ENCODE peak calls at places on chromosomes 4 and X, in ten cellular contexts. H is colonic mucosa; X is brain microvascular endothelial cell; Q is CD8-positive, alpha-beta T cell; L is GM23338; U is gastrocnemius medialis; G is cardiac muscle cell; I is IMR-90; E is ovary; N is lower lobe of right lung. K is an unnamed sample.

GRCh38 chr4:109298279-109299010 is 4.0 kb downstream of the COL25A1 start:
- DNase-seq in H (no peak), X (peak), Q (no peak), L (peak), U (no peak), G (peak), I (no peak), E (no peak), N (no peak), K (no peak)

GRCh38 chr4:48968814-48969213 is 17.3 kb upstream of the CWH43 start:
- DNase-seq in H (no peak), X (peak), Q (no peak), L (no peak), U (no peak), G (peak), I (peak), E (no peak), N (no peak), K (no peak)

GRCh38 chr4:98745372-98745771 is 87.0 kb upstream of the TSPAN5 start:
- DNase-seq in H (peak), X (peak), Q (no peak), L (peak), U (no peak), G (peak), I (peak), E (no peak), N (no peak), K (peak)

GRCh38 chr4:106019771-106020170 is 124.5 kb downstream of the NPNT start:
- DNase-seq in H (no peak), X (no peak), Q (no peak), L (no peak), U (no peak), G (peak), I (peak), E (no peak), N (no peak), K (no peak)

GRCh38 chr4:129358571-129358970 is 262.6 kb downstream of the C4orf33 start:
- DNase-seq in H (no peak), X (peak), Q (no peak), L (no peak), U (no peak), G (peak), I (peak), E (no peak), N (no peak), K (no peak)

GRCh38 chrX:73647632-73648322 is 84.8 kb downstream of the CHIC1 start:
- DNase-seq in H (no peak), X (no peak), Q (no peak), L (no peak), U (no peak), G (no peak), I (no peak), E (no peak), N (no peak), K (no peak)

GRCh38 chr4:2354127-2354526 is 64.3 kb downstream of the ZFYVE28 start:
- DNase-seq in H (no peak), X (no peak), Q (peak), L (peak), U (no peak), G (peak), I (no peak), E (no peak), N (peak), K (peak)

GRCh38 chr4:158161561-158162354 is 11.1 kb downstream of the GASK1B start:
- DNase-seq in H (no peak), X (peak), Q (no peak), L (no peak), U (peak), G (peak), I (peak), E (no peak), N (no peak), K (no peak)

GRCh38 chr4:2296621-2297601 is 35.0 kb upstream of the MXD4 start:
- DNase-seq in H (no peak), X (no peak), Q (peak), L (no peak), U (no peak), G (no peak), I (no peak), E (peak), N (no peak), K (peak)

GRCh38 chr4:26238782-26239647 is 81.8 kb upstream of the RBPJ start:
- DNase-seq in H (peak), X (peak), Q (no peak), L (peak), U (no peak), G (peak), I (peak), E (no peak), N (no peak), K (no peak)

GRCh38 chr4:102823897-102824296 is 3.5 kb downstream of the UBE2D3 start:
- DNase-seq in H (no peak), X (no peak), Q (no peak), L (no peak), U (no peak), G (no peak), I (peak), E (no peak), N (no peak), K (no peak)

GRCh38 chr4:57182132-57182874 is 72.1 kb upstream of the IGFBP7 start:
- DNase-seq in H (no peak), X (no peak), Q (no peak), L (no peak), U (peak), G (no peak), I (no peak), E (no peak), N (no peak), K (no peak)

GRCh38 chr4:140372607-140373327 is 679 bp upstream of the SCOC start:
- DNase-seq in H (no peak), X (peak), Q (peak), L (peak), U (no peak), G (peak), I (peak), E (no peak), N (no peak), K (peak)

GRCh38 chr4:65670331-65671031 is at the start of gene EPHA5:
- DNase-seq in H (peak), X (peak), Q (no peak), L (peak), U (no peak), G (peak), I (peak), E (peak), N (peak), K (no peak)

GRCh38 chrX:22396408-22396807 is 123.7 kb downstream of the CBLL2 start:
- DNase-seq in H (no peak), X (no peak), Q (no peak), L (no peak), U (no peak), G (no peak), I (peak), E (no peak), N (no peak), K (no peak)

GRCh38 chr4:39932776-39933402 is 44.8 kb downstream of the PDS5A start:
- DNase-seq in H (no peak), X (no peak), Q (no peak), L (no peak), U (no peak), G (no peak), I (no peak), E (no peak), N (no peak), K (no peak)

GRCh38 chrX:23524467-23524866 is 142.8 kb upstream of the PRDX4 start:
- DNase-seq in H (no peak), X (no peak), Q (no peak), L (no peak), U (no peak), G (no peak), I (no peak), E (no peak), N (no peak), K (no peak)

GRCh38 chr4:162408309-162408708 is 244.5 kb upstream of the FSTL5 start:
- DNase-seq in H (peak), X (no peak), Q (no peak), L (no peak), U (no peak), G (no peak), I (no peak), E (no peak), N (no peak), K (peak)

GRCh38 chr4:37742149-37742548 is 56.0 kb upstream of the RELL1 start:
- DNase-seq in H (no peak), X (no peak), Q (no peak), L (no peak), U (no peak), G (no peak), I (no peak), E (no peak), N (no peak), K (no peak)

GRCh38 chr4:636628-636950 is 11.2 kb downstream of the PDE6B start:
- DNase-seq in H (no peak), X (no peak), Q (no peak), L (no peak), U (peak), G (no peak), I (no peak), E (no peak), N (peak), K (no peak)

GRCh38 chr4:110172972-110173371 is 25.4 kb downstream of the ELOVL6 start:
- DNase-seq in H (peak), X (no peak), Q (no peak), L (no peak), U (no peak), G (no peak), I (no peak), E (no peak), N (no peak), K (no peak)

GRCh38 chrX:134999469-134999868 is 8.7 kb downstream of the SMIM10 start:
- DNase-seq in H (no peak), X (no peak), Q (no peak), L (peak), U (no peak), G (peak), I (peak), E (no peak), N (no peak), K (no peak)

GRCh38 chr4:26204911-26205368 is 115.9 kb upstream of the RBPJ start:
- DNase-seq in H (no peak), X (no peak), Q (no peak), L (peak), U (peak), G (no peak), I (no peak), E (peak), N (no peak), K (no peak)

GRCh38 chr4:74156521-74156920 is 1.4 kb upstream of the MTHFD2L start:
- DNase-seq in H (no peak), X (no peak), Q (no peak), L (no peak), U (no peak), G (peak), I (no peak), E (no peak), N (no peak), K (no peak)

GRCh38 chrX:153533041-153533565 is 15.7 kb downstream of the ATP2B3 start:
- DNase-seq in H (no peak), X (no peak), Q (no peak), L (no peak), U (no peak), G (no peak), I (no peak), E (no peak), N (no peak), K (no peak)

GRCh38 chr4:108885211-108885610 is 122.4 kb upstream of the ETNPPL start:
- DNase-seq in H (no peak), X (peak), Q (no peak), L (no peak), U (no peak), G (peak), I (peak), E (no peak), N (no peak), K (no peak)

GRCh38 chr4:81684357-81684756 is 212.7 kb upstream of the RASGEF1B start:
- DNase-seq in H (no peak), X (no peak), Q (no peak), L (no peak), U (no peak), G (no peak), I (no peak), E (no peak), N (no peak), K (no peak)

GRCh38 chr4:143099693-143100092 is 85.0 kb upstream of the USP38 start:
- DNase-seq in H (no peak), X (no peak), Q (no peak), L (no peak), U (no peak), G (no peak), I (no peak), E (no peak), N (no peak), K (no peak)

GRCh38 chrX:96713303-96713702 is 28.7 kb downstream of the DIAPH2 start:
- DNase-seq in H (peak), X (no peak), Q (no peak), L (no peak), U (no peak), G (no peak), I (no peak), E (no peak), N (no peak), K (no peak)

GRCh38 chrX:40418413-40419195 is 162.2 kb upstream of the ATP6AP2 start:
- DNase-seq in H (no peak), X (no peak), Q (no peak), L (no peak), U (no peak), G (no peak), I (no peak), E (no peak), N (no peak), K (no peak)

GRCh38 chrX:131057706-131058105 is 440 bp upstream of the ARHGAP36 start:
- DNase-seq in H (no peak), X (no peak), Q (no peak), L (peak), U (no peak), G (no peak), I (no peak), E (no peak), N (no peak), K (no peak)

GRCh38 chr4:169996379-169997245 is 29.6 kb downstream of the MFAP3L start:
- DNase-seq in H (no peak), X (no peak), Q (no peak), L (peak), U (no peak), G (no peak), I (no peak), E (no peak), N (no peak), K (no peak)

GRCh38 chr4:16278178-16278577 is 51.9 kb upstream of the TAPT1 start:
- DNase-seq in H (no peak), X (no peak), Q (no peak), L (peak), U (no peak), G (no peak), I (no peak), E (no peak), N (no peak), K (no peak)

GRCh38 chr4:6199344-6199921 is 916 bp downstream of the JAKMIP1 start:
- DNase-seq in H (no peak), X (no peak), Q (peak), L (peak), U (no peak), G (no peak), I (no peak), E (no peak), N (no peak), K (no peak)
- H3K4me3 ChIP-seq in H (no peak), X (no peak), Q (peak), L (peak), U (no peak), G (peak), I (no peak), E (peak), N (peak), K (peak)

DNA sequence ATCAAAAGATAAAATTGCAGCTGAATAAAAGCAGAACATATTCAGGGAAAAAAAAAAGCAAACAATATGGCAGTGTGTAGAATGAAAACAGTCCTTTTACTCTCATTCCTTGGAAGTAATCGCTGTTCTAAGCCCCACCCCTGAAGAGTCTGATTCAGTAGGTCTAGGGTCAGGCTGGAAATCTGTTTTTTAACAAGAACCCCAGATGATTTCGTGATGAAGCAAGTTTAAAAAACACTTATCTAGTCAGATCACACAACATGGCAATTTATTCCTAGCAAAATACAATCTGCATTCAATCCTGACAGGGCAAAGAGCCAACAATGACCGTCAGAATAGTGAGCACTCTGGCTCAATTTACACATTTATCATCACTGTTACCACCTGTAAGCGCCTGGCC is 16.1 kb downstream of the FAM120C start:
- DNase-seq in H (no peak), X (no peak), Q (no peak), L (no peak), U (no peak), G (peak), I (no peak), E (no peak), N (no peak), K (no peak)
- TF ChIP-seq CTCF in H (no peak), X (no peak), Q (no peak), L (no peak), U (no peak), G (no peak), I (no peak), E (no peak), N (no peak), K (no peak)

GRCh38 chr4:8173641-8174242 is 15.1 kb upstream of the ABLIM2 start:
- DNase-seq in H (no peak), X (no peak), Q (no peak), L (no peak), U (peak), G (no peak), I (no peak), E (no peak), N (no peak), K (no peak)
- H3K27ac ChIP-seq in H (no peak), X (no peak), Q (no peak), L (no peak), U (peak), G (no peak), I (no peak), E (no peak), N (no peak), K (no peak)

DNA sequence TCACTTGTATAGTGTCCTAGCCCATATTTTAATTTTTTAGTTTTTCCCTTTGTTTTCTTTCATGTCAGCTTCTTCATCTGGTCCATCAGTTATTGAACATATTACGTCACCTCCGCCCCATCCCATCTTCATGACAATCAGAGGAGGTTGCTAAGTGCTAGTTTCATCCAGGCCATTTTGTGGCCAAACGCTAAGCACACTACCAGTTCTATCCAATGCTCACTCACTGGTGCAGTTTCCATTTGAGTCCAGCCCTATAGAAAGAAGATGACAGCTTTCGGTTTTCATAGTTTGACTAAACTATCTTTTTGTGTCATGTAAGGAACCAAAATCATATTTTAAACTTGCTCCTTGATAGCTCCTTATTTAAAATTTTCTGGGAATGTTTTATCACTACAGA is 304.2 kb downstream of the TENM3 start:
- DNase-seq in H (no peak), X (no peak), Q (no peak), L (no peak), U (no peak), G (no peak), I (no peak), E (no peak), N (no peak), K (no peak)
- H3K4me3 ChIP-seq in H (no peak), X (no peak), Q (no peak), L (no peak), U (no peak), G (no peak), I (no peak), E (no peak), N (no peak), K (no peak)

GRCh38 chr4:181998588-181998987 is 244.6 kb upstream of the TENM3 start:
- DNase-seq in H (no peak), X (no peak), Q (no peak), L (peak), U (no peak), G (peak), I (no peak), E (no peak), N (no peak), K (no peak)
- TF ChIP-seq CTCF in H (no peak), X (peak), Q (no peak), L (peak), U (no peak), G (peak), I (peak), E (no peak), N (no peak), K (no peak)

DNA sequence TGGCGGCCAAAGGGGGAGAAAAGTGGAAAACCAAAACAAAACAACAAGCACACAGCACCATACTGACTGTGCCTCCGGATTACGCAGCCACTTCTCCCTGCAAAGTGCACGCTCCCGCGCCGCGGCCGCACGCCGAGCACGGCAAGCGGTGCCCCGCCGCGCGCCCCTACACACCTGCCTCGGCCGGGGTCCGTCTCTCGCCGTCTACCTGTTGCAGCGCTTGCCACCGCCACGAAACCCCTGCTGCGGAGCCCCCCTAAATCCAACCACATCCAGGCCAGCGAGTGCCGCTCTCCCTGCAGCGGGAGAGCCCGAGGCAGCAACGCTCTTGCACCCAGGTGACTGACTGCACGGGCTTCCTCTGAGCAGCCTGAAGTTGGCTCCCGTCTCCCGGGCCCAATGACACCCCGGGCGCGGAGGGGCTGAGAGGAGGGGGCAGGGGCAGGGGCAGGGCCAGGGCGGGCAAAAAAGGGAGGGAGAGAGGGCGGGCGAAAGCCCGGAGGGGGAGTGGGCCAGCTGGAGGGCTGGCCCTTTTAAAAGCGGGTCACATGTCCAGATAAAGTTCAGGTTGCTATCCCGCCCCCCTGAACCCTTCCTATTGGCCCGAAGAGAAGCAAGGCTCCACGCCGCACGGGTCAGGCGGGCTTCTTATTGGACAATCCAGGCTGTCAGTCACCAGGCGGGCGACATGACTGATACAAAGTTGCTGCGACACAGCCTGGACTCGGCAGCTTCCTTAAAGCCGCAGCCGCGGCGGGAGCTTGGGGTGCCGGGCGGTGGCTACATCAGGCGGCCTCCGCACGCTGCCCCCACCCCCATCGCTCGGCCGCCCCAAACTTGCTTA is at the start of gene NR3C2:
- DNase-seq in H (peak), X (peak), Q (peak), L (peak), U (peak), G (peak), I (peak), E (peak), N (peak), K (peak)
- H3K27ac ChIP-seq in H (peak), X (no peak), Q (peak), L (no peak), U (peak), G (no peak), I (no peak), E (peak), N (peak), K (peak)

GRCh38 chr4:165331316-165331715 is 3.8 kb downstream of the MSMO1 start:
- DNase-seq in H (no peak), X (no peak), Q (no peak), L (peak), U (no peak), G (no peak), I (no peak), E (no peak), N (no peak), K (no peak)
- H3K4me3 ChIP-seq in H (no peak), X (peak), Q (no peak), L (peak), U (no peak), G (peak), I (no peak), E (no peak), N (peak), K (no peak)

GRCh38 chr4:11424896-11425295 is 3.8 kb downstream of the HS3ST1 start:
- DNase-seq in H (no peak), X (no peak), Q (no peak), L (no peak), U (no peak), G (no peak), I (no peak), E (no peak), N (no peak), K (no peak)
- TF ChIP-seq CTCF in H (no peak), X (no peak), Q (no peak), L (no peak), U (no peak), G (no peak), I (no peak), E (no peak), N (no peak), K (no peak)

K was measured in Peyer's patch.